ENCODE peak calls at places on chromosomes 3 and 15, in eight cellular contexts. K, I, W, Y, D, Q, E and A are unnamed samples. For H3K4me1 and H3K36me3, the result is how much of the 10 kb centered on the place peaks cover.

GRCh38 chr15:90142216-90143175 is 40.2 kb upstream of the IDH2 start:
- DNase-seq in Y (no peak), E (no peak), W (no peak), I (no peak), K (no peak), D (no peak), Q (no peak), A (no peak)

GRCh38 chr3:66344391-66344811 is 123.6 kb downstream of the SLC25A26 start:
- DNase-seq in D (no peak), I (no peak), W (no peak), Y (no peak), E (no peak), K (no peak), Q (no peak), A (peak)

GRCh38 chr3:12932347-12932746 is 91.0 kb upstream of the RPL32 start:
- DNase-seq in K (no peak), Y (no peak), D (no peak), I (no peak), E (peak), W (no peak), Q (no peak), A (no peak)

GRCh38 chr3:197333901-197334639 is 35.7 kb upstream of the DLG1 start:
- DNase-seq in I (no peak), E (no peak), Y (no peak), W (no peak), D (no peak), K (no peak), Q (no peak), A (no peak)

GRCh38 chr3:126551066-126551838 is 7.5 kb downstream of the C3orf22 start:
- DNase-seq in D (no peak), W (peak), E (no peak), Y (no peak), Q (no peak), I (no peak), K (peak), A (no peak)

GRCh38 chr3:149363053-149363452 is 14.4 kb downstream of the TM4SF1 start:
- DNase-seq in E (no peak), Y (no peak), I (no peak), W (no peak), K (no peak), D (no peak), Q (no peak), A (no peak)

GRCh38 chr3:120448707-120449650 is 1.8 kb downstream of the FSTL1 start:
- DNase-seq in K (no peak), Y (peak), D (peak), E (peak), I (no peak), W (no peak), Q (no peak), A (no peak)

GRCh38 chr3:173793963-173794362 is 396.4 kb downstream of the NLGN1 start:
- DNase-seq in W (no peak), Q (no peak), I (no peak), D (peak), Y (no peak), E (no peak), K (no peak), A (no peak)

GRCh38 chr15:41981373-41982132 is 9.2 kb upstream of the EHD4 start:
- DNase-seq in I (no peak), K (peak), E (no peak), D (no peak), Q (no peak), W (no peak), Y (no peak), A (no peak)

GRCh38 chr3:27723803-27724458 is 1.8 kb upstream of the EOMES start:
- DNase-seq in E (no peak), K (no peak), Q (no peak), D (peak), W (no peak), Y (no peak), I (no peak), A (no peak)

DNA sequence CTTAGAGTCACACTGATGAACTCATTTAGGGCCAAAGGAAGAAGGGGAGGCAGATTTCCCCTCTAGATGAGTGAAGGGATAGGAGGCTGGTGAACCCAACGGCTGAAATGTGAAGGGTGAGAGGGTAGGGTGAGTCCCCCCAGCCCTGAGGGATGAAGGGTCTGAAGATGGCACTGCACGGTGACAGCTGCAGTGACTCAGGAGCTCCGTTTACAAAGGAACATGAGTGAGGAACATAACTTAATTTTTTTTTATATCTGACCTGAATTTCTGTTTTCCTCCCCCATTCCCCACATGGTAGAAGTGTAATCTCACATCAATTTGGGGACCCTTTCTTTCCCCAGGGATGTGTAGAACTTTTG is 14.0 kb downstream of the SNX33 start:
- DNase-seq in Y (no peak), W (no peak), K (no peak), I (no peak), Q (no peak), D (no peak), E (no peak), A (no peak)
- H3K4me1 ChIP-seq in Y (under half), W (under half), K (half or more), I (half or more), Q (under half), D (under half), E (under half), A (under half)

DNA sequence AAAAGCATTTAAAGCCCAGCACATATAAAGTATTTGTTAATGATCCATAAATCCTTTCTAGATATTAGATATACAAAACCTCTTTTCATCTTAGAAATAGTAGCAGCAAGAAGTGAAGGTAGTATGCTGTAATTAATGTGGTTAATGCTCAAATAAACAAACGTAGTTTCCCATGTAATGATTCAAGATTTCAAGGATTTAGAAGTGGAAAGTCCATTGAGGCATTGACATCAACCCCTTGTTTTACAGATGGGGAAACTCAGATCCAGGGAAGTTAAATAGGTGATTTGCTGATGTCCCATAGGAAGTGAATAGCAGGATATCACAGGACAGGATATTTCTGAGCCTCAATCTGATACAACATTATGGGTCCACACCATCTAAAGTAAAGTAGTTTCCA is 47.2 kb downstream of the TSC22D2 start:
- DNase-seq in Q (no peak), I (no peak), Y (no peak), E (no peak), K (no peak), D (no peak), W (no peak), A (no peak)
- H3K36me3 ChIP-seq in Q (under half), I (under half), Y (under half), E (under half), K (under half), D (under half), W (under half), A (under half)

GRCh38 chr15:60079210-60079609 is 75.1 kb downstream of the FOXB1 start:
- DNase-seq in E (no peak), Y (peak), W (no peak), I (no peak), Q (no peak), D (peak), K (no peak), A (no peak)
- H3K27ac ChIP-seq in E (no peak), Y (no peak), W (no peak), I (no peak), Q (no peak), D (no peak), K (no peak), A (no peak)

DNA sequence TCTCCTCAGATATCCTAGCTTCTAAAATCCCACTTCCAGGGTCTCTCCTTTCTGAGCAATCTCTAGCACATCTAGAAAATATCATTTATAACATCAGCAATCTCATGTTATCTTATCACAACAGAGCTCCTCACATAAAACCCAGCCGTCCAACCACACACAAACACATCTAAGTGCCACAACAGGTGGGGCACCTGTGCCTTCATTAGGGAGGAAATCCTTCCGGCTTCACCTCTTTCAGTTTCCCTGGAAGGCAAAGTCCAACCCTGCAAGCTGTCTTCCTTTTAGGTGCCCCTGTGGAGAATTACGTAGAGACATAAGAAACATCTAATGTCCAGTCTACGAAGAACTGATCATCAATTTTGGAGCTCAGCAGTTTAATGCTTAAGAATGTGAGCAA is 1.6 kb downstream of the ZDHHC3 start:
- DNase-seq in E (no peak), Y (no peak), D (no peak), I (no peak), W (no peak), Q (no peak), K (peak), A (peak)
- H3K4me1 ChIP-seq in E (half or more), Y (under half), D (under half), I (under half), W (under half), Q (under half), K (under half), A (under half)

GRCh38 chr3:127606981-127607595 is 8.9 kb downstream of the MCM2 start:
- DNase-seq in Y (no peak), E (no peak), K (no peak), D (no peak), Q (no peak), I (no peak), W (no peak), A (no peak)
- H3K36me3 ChIP-seq in Y (under half), E (under half), K (half or more), D (under half), Q (under half), I (half or more), W (half or more), A (under half)